ENCODE peak calls at places on chromosomes 16 and 17, in ten cellular contexts. F is left ventricle myocardium inferior, V is HFF-Myc, Y is lower lobe of right lung, K is AG09309, E is cardiac fibroblast, T is K562, U is tibial nerve, D is colonic mucosa, Q is astrocyte of the spinal cord. O is an unnamed sample.

GRCh38 chr16:81784042-81784785 is 5.1 kb downstream of the PLCG2 start:
- DNase-seq in F (no peak), V (no peak), Y (no peak), K (no peak), E (peak; percentile 8), T (no peak), U (no peak), D (no peak), Q (no peak), O (no peak)

GRCh38 chr16:68445458-68445857 is 2.9 kb downstream of the SMPD3 start:
- DNase-seq in F (no peak), V (peak; percentile 31), Y (no peak), K (no peak), E (peak; percentile 11), T (peak; percentile 65), U (peak; percentile 48), D (peak; percentile 81), Q (no peak), O (peak; percentile 63)

GRCh38 chr16:66678314-66678713 is 18.2 kb downstream of the CMTM4 start:
- DNase-seq in F (no peak), V (no peak), Y (no peak), K (no peak), E (no peak), T (no peak), U (no peak), D (no peak), Q (no peak), O (no peak)

GRCh38 chr16:80518436-80518835 is 22.4 kb upstream of the DYNLRB2 start:
- DNase-seq in F (no peak), V (no peak), Y (no peak), K (no peak), E (no peak), T (no peak), U (no peak), D (no peak), Q (peak; percentile 2), O (peak; percentile 6)

GRCh38 chr16:63289834-63290460 is 1253.7 kb upstream of the CDH8 start:
- DNase-seq in F (no peak), V (no peak), Y (no peak), K (no peak), E (peak; percentile 24), T (peak; percentile 20), U (no peak), D (peak; percentile 38), Q (peak; percentile 1), O (peak; percentile 9)

GRCh38 chr16:80580109-80580832 is 39.5 kb downstream of the DYNLRB2 start:
- DNase-seq in F (no peak), V (no peak), Y (no peak), K (no peak), E (no peak), T (no peak), U (no peak), D (no peak), Q (peak; percentile 74), O (peak; percentile 63)

GRCh38 chr16:84357191-84357651 is 11.1 kb upstream of the ATP2C2 start:
- DNase-seq in F (no peak), V (no peak), Y (no peak), K (no peak), E (no peak), T (no peak), U (no peak), D (no peak), Q (peak; percentile 25), O (peak; percentile 50)

GRCh38 chr16:56999409-57000270 is 10.3 kb downstream of the NLRC5 start:
- DNase-seq in F (no peak), V (no peak), Y (no peak), K (no peak), E (no peak), T (no peak), U (no peak), D (no peak), Q (no peak), O (no peak)

GRCh38 chr17:41976142-41976768 is 9.7 kb downstream of the CNP start:
- DNase-seq in F (no peak), V (no peak), Y (peak; percentile 19), K (no peak), E (no peak), T (no peak), U (no peak), D (no peak), Q (no peak), O (peak; percentile 40)

GRCh38 chr16:49608095-49608494 is 234.5 kb downstream of the C16orf78 start:
- DNase-seq in F (no peak), V (no peak), Y (no peak), K (no peak), E (no peak), T (no peak), U (no peak), D (no peak), Q (peak; percentile 28), O (peak; percentile 13)

GRCh38 chr16:79008036-79008868 is 592.3 kb downstream of the MAF start:
- DNase-seq in F (no peak), V (no peak), Y (no peak), K (no peak), E (no peak), T (peak; percentile 14), U (no peak), D (no peak), Q (no peak), O (no peak)

GRCh38 chr16:29809031-29809747 is 2.8 kb upstream of the PRRT2 start:
- DNase-seq in F (no peak), V (no peak), Y (no peak), K (no peak), E (no peak), T (peak; percentile 27), U (no peak), D (no peak), Q (no peak), O (no peak)

GRCh38 chr17:75908201-75908600 is 3.5 kb upstream of the MRPL38 start:
- DNase-seq in F (peak; percentile 76), V (no peak), Y (peak; percentile 84), K (no peak), E (no peak), T (no peak), U (no peak), D (no peak), Q (no peak), O (no peak)

GRCh38 chr16:29876578-29877249 is 13.7 kb upstream of the CDIPT start:
- DNase-seq in F (no peak), V (no peak), Y (no peak), K (no peak), E (no peak), T (peak; percentile 42), U (no peak), D (no peak), Q (no peak), O (no peak)

GRCh38 chr16:14128097-14128496 is 57.0 kb downstream of the MRTFB start:
- DNase-seq in F (no peak), V (no peak), Y (no peak), K (no peak), E (no peak), T (peak; percentile 59), U (no peak), D (no peak), Q (no peak), O (no peak)

GRCh38 chr16:76278086-76278485 is 885 bp downstream of the CNTNAP4 start:
- DNase-seq in F (no peak), V (no peak), Y (no peak), K (no peak), E (no peak), T (no peak), U (no peak), D (no peak), Q (no peak), O (no peak)

GRCh38 chr16:76277099-76278030 is at the start of gene CNTNAP4:
- DNase-seq in F (no peak), V (no peak), Y (no peak), K (no peak), E (peak; percentile 6), T (no peak), U (peak; percentile 7), D (no peak), Q (no peak), O (no peak)

GRCh38 chr16:76280421-76280820 is 3.2 kb downstream of the CNTNAP4 start:
- DNase-seq in F (no peak), V (no peak), Y (no peak), K (no peak), E (no peak), T (no peak), U (no peak), D (no peak), Q (no peak), O (no peak)

DNA sequence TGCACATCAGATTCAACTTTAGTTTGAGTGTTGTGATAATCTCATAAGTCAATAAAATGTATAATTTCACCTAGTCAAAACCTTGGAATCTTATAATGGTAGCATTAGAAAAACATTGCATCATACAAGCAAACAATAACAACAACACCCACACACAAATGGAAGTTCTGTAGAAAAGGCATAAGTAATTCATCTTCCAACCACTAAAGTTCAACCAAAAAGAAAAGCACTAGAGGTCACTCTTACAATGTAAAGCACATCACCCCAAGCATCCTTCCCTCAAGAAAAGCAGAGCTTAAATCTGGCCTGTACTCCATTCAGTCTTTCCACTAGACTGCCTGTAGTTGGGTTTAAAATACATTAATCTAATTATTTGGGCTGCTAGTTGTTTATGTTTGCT is 1.8 kb downstream of the CNTNAP4 start:
- DNase-seq in F (no peak), V (no peak), Y (no peak), K (no peak), E (peak; percentile 77), T (no peak), U (no peak), D (no peak), Q (peak; percentile 5), O (peak; percentile 3)
- H3K4me3 ChIP-seq in F (no peak overlapping the region), V (no peak overlapping the region), Y (no peak overlapping the region), K (no peak overlapping the region), E (no peak overlapping the region), T (no peak overlapping the region), U (no peak overlapping the region), D (no peak overlapping the region), Q (no peak overlapping the region), O (no peak overlapping the region)

GRCh38 chr17:2368383-2368782 is 31.1 kb downstream of the SGSM2 start:
- DNase-seq in F (no peak), V (no peak), Y (no peak), K (no peak), E (no peak), T (no peak), U (no peak), D (no peak), Q (no peak), O (no peak)
- TF ChIP-seq CTCF in F (no peak), V (no peak), Y (no peak), K (no peak), E (no peak), T (no peak), U (no peak), D (no peak), Q (no peak), O (no peak)

GRCh38 chr17:9023389-9024210 is 2.3 kb downstream of the NTN1 start:
- DNase-seq in F (no peak), V (no peak), Y (no peak), K (no peak), E (no peak), T (no peak), U (no peak), D (no peak), Q (no peak), O (no peak)
- H3K4me3 ChIP-seq in F (peak overlapping the region; percentile 77), V (no peak overlapping the region), Y (peak overlapping the region; percentile 70), K (no peak overlapping the region), E (no peak overlapping the region), T (no peak overlapping the region), U (peak overlapping the region; percentile 43), D (peak overlapping the region; percentile 52), Q (no peak overlapping the region), O (no peak overlapping the region)

DNA sequence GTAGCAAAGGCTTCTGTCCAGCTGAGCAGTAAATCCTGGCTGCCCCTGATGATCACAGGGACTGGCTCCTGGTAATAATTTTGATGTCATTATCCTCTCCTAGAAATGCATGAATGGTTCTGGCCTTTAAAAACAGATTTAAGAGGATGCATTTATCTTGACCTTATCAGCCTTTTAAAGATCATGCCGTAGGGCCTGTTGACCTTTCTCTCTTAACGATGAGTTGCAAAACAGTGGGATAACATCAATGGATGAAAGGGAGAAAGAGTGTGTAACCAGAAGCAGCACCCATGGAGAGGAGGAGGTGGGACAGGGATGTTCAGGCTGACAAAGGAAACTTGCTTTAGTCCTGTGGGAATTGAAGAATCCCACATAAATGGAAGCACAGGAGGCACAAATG is 128.4 kb downstream of the CA10 start:
- DNase-seq in F (no peak), V (no peak), Y (no peak), K (no peak), E (no peak), T (no peak), U (no peak), D (no peak), Q (no peak), O (no peak)
- TF ChIP-seq CTCF in F (no peak), V (no peak), Y (no peak), K (no peak), E (no peak), T (no peak), U (no peak), D (no peak), Q (no peak), O (no peak)